ENCODE peak calls at places on chromosomes 13 and 19, in seven cellular contexts. S, W, T, P, A, B and C are unnamed samples.

GRCh38 chr13:106372199-106373160 is 163.0 kb downstream of the EFNB2 start:
- DNase-seq in S (no peak), W (no peak), T (no peak), P (no peak), A (no peak), B (no peak), C (no peak)

GRCh38 chr19:6668696-6669095 is 1.3 kb downstream of the TNFSF14 start:
- DNase-seq in S (no peak), W (no peak), T (no peak), P (no peak), A (no peak), B (no peak), C (no peak)

GRCh38 chr19:47377208-47377701 is 28.1 kb downstream of the DHX34 start:
- DNase-seq in S (no peak), W (peak), T (no peak), P (no peak), A (no peak), B (peak), C (no peak)

GRCh38 chr13:41384749-41385503 is 72.4 kb upstream of the RGCC start:
- DNase-seq in S (peak), W (no peak), T (no peak), P (no peak), A (no peak), B (no peak), C (no peak)

GRCh38 chr13:95267662-95268369 is 33.4 kb downstream of the ABCC4 start:
- DNase-seq in S (no peak), W (no peak), T (peak), P (no peak), A (no peak), B (no peak), C (no peak)

GRCh38 chr19:48681127-48681470 is 8.3 kb upstream of the NTN5 start:
- DNase-seq in S (no peak), W (no peak), T (no peak), P (no peak), A (no peak), B (no peak), C (no peak)

GRCh38 chr19:18832331-18833140 is 777 bp downstream of the UPF1 start:
- DNase-seq in S (peak), W (peak), T (peak), P (no peak), A (no peak), B (peak), C (no peak)

GRCh38 chr19:55178781-55179569 is 1.1 kb downstream of the SYT5 start:
- DNase-seq in S (peak), W (peak), T (peak), P (peak), A (peak), B (peak), C (peak)

GRCh38 chr13:45341034-45341798 is at the start of gene TPT1:
- DNase-seq in S (peak), W (peak), T (peak), P (peak), A (peak), B (peak), C (peak)

GRCh38 chr13:81686877-81687276 is 1346.0 kb upstream of the SPRY2 start:
- DNase-seq in S (no peak), W (no peak), T (no peak), P (no peak), A (no peak), B (peak), C (no peak)

GRCh38 chr13:24670927-24671326 is 9.3 kb upstream of the ATP12A start:
- DNase-seq in S (peak), W (peak), T (peak), P (peak), A (no peak), B (peak), C (no peak)

GRCh38 chr19:5547881-5548280 is 19.9 kb downstream of the TINCR start:
- DNase-seq in S (peak), W (peak), T (peak), P (no peak), A (no peak), B (peak), C (no peak)

GRCh38 chr13:107906131-107906530 is 309.2 kb downstream of the LIG4 start:
- DNase-seq in S (no peak), W (no peak), T (no peak), P (no peak), A (no peak), B (no peak), C (no peak)

GRCh38 chr19:2722541-2723344 is 1.6 kb upstream of the DIRAS1 start:
- DNase-seq in S (peak), W (peak), T (peak), P (no peak), A (peak), B (peak), C (no peak)

GRCh38 chr13:58397596-58398387 is 766.2 kb downstream of the PCDH17 start:
- DNase-seq in S (no peak), W (no peak), T (no peak), P (no peak), A (no peak), B (no peak), C (no peak)

GRCh38 chr19:40347476-40348124 is 597 bp downstream of the C19orf47 start:
- DNase-seq in S (no peak), W (no peak), T (no peak), P (no peak), A (peak), B (no peak), C (no peak)

GRCh38 chr13:72453161-72453560 is 274.3 kb downstream of the MZT1 start:
- DNase-seq in S (no peak), W (no peak), T (no peak), P (no peak), A (no peak), B (no peak), C (no peak)

GRCh38 chr13:30763786-30764440 is 28.6 kb downstream of the ALOX5AP start:
- DNase-seq in S (no peak), W (no peak), T (no peak), P (no peak), A (no peak), B (no peak), C (no peak)

GRCh38 chr13:42466123-42466522 is 107.8 kb upstream of the TNFSF11 start:
- DNase-seq in S (no peak), W (no peak), T (no peak), P (no peak), A (no peak), B (no peak), C (no peak)
- TF ChIP-seq REST in S (no peak), W (no peak), T (no peak), P (no peak), A (no peak), B (no peak), C (no peak)

DNA sequence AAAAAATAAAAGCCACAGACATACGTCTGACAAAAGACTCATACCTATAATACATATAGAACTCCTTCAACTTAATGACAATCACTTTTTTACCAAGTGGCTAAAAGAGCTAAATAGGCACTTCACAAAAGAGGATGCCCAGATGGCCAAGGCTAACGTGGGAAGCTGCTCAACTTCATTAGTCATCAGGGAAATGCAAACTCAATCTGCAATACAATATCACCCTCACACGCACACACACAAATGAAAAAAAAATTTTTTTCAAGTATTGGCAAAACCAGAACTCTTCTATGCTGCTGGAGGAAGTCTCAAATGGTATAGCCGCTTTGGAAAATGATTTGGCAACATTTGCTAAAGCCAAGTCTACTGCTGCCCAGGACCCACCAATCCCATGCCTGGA is 14.6 kb upstream of the DNMT1 start:
- DNase-seq in S (no peak), W (no peak), T (no peak), P (no peak), A (no peak), B (no peak), C (no peak)
- TF ChIP-seq REST in S (no peak), W (no peak), T (no peak), P (no peak), A (no peak), B (no peak), C (no peak)

DNA sequence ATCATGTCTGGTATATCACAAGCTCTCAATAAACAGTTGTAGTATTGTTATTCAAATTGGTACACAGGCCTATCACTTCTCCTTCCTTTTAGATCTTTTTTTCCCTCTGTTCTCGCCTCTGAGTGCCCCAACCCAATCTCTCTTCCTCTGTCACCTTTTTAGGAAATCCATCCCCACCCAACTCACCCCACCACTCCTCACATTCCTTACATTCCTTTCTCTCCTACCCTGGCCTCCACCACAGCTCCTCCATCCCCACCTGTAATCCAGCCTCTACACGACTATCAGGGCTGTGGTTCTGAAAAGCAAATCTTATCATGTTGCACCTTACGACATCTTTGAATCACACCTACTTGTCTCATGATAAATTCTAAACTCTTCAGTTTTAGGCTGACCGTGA is 545.4 kb upstream of the GPC6 start:
- DNase-seq in S (peak), W (no peak), T (no peak), P (no peak), A (no peak), B (no peak), C (no peak)
- TF ChIP-seq REST in S (no peak), W (no peak), T (no peak), P (no peak), A (no peak), B (no peak), C (no peak)

GRCh38 chr19:35545855-35546381 is 492 bp downstream of the TMEM147 start:
- DNase-seq in S (peak), W (peak), T (peak), P (no peak), A (peak), B (peak), C (no peak)
- TF ChIP-seq REST in S (no peak), W (no peak), T (no peak), P (no peak), A (no peak), B (no peak), C (no peak)

DNA sequence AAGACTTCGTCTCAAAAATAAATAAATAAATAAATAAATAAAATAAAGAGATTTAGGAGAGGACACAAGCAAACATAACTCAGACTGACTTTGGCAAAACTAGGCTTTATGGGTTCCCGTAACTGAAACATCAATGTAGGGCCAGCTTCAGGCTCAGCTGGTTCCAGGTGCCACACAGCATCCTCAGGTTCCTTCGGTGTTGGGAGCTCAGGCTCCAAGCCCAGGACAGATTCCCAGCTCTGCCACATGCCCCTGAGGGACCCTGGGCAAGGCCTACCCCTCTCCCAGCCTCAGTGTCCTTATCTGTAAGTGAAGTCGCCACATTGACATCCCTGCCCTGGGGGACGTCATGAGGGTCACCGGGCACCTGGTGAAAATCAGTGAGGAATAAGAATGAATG is 18.7 kb downstream of the MISP start:
- DNase-seq in S (no peak), W (no peak), T (no peak), P (no peak), A (no peak), B (no peak), C (no peak)
- TF ChIP-seq REST in S (no peak), W (no peak), T (no peak), P (no peak), A (no peak), B (no peak), C (no peak)

GRCh38 chr13:49441846-49442245 is 2.0 kb downstream of the CAB39L start:
- DNase-seq in S (no peak), W (no peak), T (no peak), P (no peak), A (no peak), B (no peak), C (no peak)
- TF ChIP-seq REST in S (no peak), W (no peak), T (no peak), P (no peak), A (no peak), B (no peak), C (no peak)

GRCh38 chr13:60838581-60838980 is 441.6 kb downstream of the TDRD3 start:
- DNase-seq in S (no peak), W (no peak), T (no peak), P (no peak), A (peak), B (no peak), C (no peak)
- TF ChIP-seq REST in S (no peak), W (no peak), T (no peak), P (no peak), A (no peak), B (no peak), C (no peak)